ENCODE peak calls at places on chromosomes 7 and 10, in four cellular contexts. E is GM12878, C is HL-60, X is K562. V is an unnamed sample.

GRCh38 chr7:21850531-21851285 is 95.0 kb downstream of the CDCA7L start:
- DNase-seq in C (no peak), E (no peak), X (no peak), V (no peak)

GRCh38 chr7:100827330-100828226 is at the start of gene EPHB4:
- DNase-seq in X (peak; percentile 91), E (no peak), C (no peak), V (peak; percentile 23)

GRCh38 chr7:73741600-73741999 is 3.0 kb upstream of the ABHD11 start:
- DNase-seq in C (no peak), X (no peak), E (no peak), V (no peak)

GRCh38 chr10:127694580-127695193 is 42.3 kb upstream of the FOXI2 start:
- DNase-seq in E (no peak), X (peak; percentile 25), C (peak; percentile 52), V (peak; percentile 12)

GRCh38 chr10:23064288-23065114 is 30.9 kb upstream of the MSRB2 start:
- DNase-seq in E (no peak), X (no peak), C (no peak), V (no peak)

GRCh38 chr7:149355390-149356048 is 93.5 kb downstream of the ZNF783 start:
- DNase-seq in C (no peak), E (no peak), X (peak; percentile 33), V (no peak)

GRCh38 chr10:117868151-117868550 is 178.6 kb downstream of the RAB11FIP2 start:
- DNase-seq in C (no peak), X (no peak), E (no peak), V (no peak)

GRCh38 chr7:12694817-12695216 is 7.4 kb downstream of the ARL4A start:
- DNase-seq in E (no peak), X (no peak), C (no peak), V (no peak)

GRCh38 chr10:69936091-69936490 is 116.6 kb upstream of the MACROH2A2 start:
- DNase-seq in X (peak; percentile 47), E (no peak), C (peak; percentile 25), V (peak; percentile 43)

GRCh38 chr7:25849361-25850184 is 302.4 kb upstream of the NFE2L3 start:
- DNase-seq in E (no peak), C (no peak), X (no peak), V (no peak)

GRCh38 chr10:116464257-116464656 is 36.6 kb downstream of the PNLIPRP3 start:
- DNase-seq in E (no peak), C (no peak), X (no peak), V (no peak)

GRCh38 chr10:5525581-5526271 is 965 bp downstream of the CALML3 start:
- DNase-seq in C (no peak), E (no peak), X (no peak), V (no peak)

GRCh38 chr7:98097042-98097645 is 9.5 kb upstream of the LMTK2 start:
- DNase-seq in C (no peak), X (no peak), E (no peak), V (no peak)
- TF ChIP-seq SPI1 in C (no peak), X (no peak), E (no peak), V (no peak)

GRCh38 chr10:128727114-128727513 is 600.9 kb upstream of the MKI67 start:
- DNase-seq in X (no peak), E (no peak), C (no peak), V (no peak)

GRCh38 chr10:128725531-128725930 is 599.3 kb upstream of the MKI67 start:
- DNase-seq in E (no peak), C (no peak), X (no peak), V (no peak)

GRCh38 chr10:128721851-128722250 is 595.6 kb upstream of the MKI67 start:
- DNase-seq in C (no peak), E (no peak), X (no peak), V (no peak)

GRCh38 chr10:128722947-128723346 is 596.7 kb upstream of the MKI67 start:
- DNase-seq in E (no peak), X (no peak), C (no peak), V (no peak)

DNA sequence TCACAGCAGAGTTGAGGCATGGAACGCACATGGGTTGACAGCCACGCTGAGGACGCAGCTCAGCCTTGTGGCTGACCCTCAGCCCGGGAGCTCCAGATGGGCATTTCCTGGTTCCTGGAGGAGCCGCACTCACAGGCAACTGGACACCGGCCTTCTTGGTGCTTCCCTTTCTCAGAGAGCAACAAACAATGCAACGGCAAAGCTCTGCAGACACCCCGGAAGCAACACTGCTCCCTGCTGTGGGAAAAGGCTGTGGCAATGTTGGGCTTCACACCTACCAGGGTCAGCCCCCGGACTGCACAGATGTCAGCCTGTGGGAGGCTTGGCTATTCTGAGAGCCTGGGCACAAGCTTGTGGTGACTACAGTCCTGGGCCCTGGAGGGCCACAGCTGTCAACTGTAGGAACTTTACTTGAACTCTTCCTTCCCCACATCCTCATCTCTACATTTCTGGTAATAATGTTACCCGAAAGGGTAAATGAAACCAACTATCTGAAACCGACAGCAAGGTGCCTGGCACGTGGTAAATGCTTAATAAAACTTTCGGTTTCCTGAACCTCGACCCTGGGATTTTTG is 597.5 kb upstream of the MKI67 start:
- DNase-seq in E (no peak), X (no peak), C (no peak), V (no peak)
- TF ChIP-seq SPI1 in E (no peak), X (no peak), C (no peak), V (no peak)

GRCh38 chr7:31437466-31437865 is 76.4 kb upstream of the ITPRID1 start:
- DNase-seq in X (no peak), E (no peak), C (no peak), V (no peak)
- TF ChIP-seq SPI1 in X (no peak), E (no peak), C (no peak), V (no peak)

DNA sequence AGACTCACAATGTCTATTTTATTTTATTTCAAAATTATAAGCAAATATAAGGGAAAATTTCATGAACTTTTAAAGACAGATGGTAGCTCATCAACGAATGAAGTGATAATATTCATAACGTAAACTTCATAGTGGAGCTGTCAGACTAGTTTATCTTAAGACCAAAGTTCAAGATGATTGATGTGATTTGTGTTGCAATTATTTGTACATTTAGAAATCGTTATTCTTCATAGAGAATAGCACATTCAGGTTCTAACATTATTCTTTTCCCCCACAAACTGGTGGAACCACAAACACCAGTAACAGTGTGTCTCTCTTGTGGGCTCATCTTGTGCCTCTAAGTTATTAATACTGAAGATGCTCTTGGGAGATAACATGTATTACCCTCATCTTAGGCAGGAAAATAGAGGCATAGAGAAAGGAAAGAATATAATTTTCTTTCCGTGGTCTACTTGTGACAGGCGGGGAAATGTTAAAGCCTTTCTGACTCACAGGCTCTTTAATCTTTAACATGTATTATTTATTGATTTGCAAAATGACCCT is 37.0 kb downstream of the CCSER2 start:
- DNase-seq in E (no peak), X (no peak), C (no peak), V (no peak)
- TF ChIP-seq SPI1 in E (no peak), X (no peak), C (no peak), V (no peak)

DNA sequence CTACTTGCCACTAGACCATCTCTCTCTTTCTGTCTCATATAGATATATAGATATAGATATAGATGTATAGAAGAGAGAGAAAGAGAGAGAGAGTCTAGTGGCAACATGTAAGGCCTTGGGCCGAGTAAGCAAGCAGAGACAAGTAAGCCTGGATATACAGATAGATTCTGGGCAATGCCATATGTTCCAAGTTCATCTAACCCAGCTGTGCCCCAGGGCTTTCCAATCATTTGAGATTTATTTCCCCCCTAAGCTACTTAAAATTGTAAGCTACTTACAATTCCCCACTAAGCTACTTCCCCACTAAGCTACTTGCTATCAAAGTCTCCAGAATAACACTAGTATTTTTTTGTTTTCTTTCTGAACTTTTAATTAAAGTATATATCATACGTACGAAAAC is 1094.1 kb downstream of the DNAJB9 start:
- DNase-seq in X (no peak), E (no peak), C (no peak), V (no peak)
- TF ChIP-seq SPI1 in X (no peak), E (no peak), C (no peak), V (no peak)

GRCh38 chr10:63825766-63826165 is 304.6 kb downstream of the REEP3 start:
- DNase-seq in E (no peak), X (no peak), C (no peak), V (no peak)

GRCh38 chr10:63825111-63825510 is 303.9 kb downstream of the REEP3 start:
- DNase-seq in C (no peak), E (no peak), X (no peak), V (no peak)

GRCh38 chr10:63822496-63822895 is 301.3 kb downstream of the REEP3 start:
- DNase-seq in E (no peak), C (no peak), X (no peak), V (no peak)

DNA sequence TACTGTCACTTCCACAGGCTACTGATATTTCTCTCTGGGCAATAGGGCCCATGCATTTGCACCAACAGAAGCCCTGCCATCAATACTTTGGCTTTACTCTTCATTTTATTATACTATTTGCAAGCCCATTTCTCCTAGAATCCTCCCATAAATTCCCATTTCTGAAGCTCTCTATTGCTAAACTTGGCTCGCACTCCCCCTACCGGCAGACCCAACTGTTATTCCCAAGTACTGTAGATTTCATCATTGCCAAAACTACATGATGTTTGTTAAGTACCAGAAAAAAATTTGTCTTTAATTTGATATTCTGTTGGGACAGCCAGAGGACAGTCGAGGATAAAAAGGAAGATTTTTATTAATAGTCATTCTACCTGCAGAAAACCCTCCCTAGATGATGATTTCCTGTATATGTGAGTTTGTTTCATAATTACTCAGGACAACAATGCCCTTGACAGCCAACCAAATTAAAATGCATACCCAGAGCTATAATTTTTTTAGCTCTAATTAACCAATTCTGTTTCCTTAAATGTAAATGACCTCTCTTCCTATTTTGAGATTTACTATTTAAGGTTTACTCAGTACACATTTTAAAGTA is 298.6 kb downstream of the REEP3 start:
- DNase-seq in E (no peak), C (peak; percentile 7), X (peak; percentile 38), V (no peak)
- TF ChIP-seq SPI1 in E (no peak), C (no peak), X (no peak), V (no peak)

DNA sequence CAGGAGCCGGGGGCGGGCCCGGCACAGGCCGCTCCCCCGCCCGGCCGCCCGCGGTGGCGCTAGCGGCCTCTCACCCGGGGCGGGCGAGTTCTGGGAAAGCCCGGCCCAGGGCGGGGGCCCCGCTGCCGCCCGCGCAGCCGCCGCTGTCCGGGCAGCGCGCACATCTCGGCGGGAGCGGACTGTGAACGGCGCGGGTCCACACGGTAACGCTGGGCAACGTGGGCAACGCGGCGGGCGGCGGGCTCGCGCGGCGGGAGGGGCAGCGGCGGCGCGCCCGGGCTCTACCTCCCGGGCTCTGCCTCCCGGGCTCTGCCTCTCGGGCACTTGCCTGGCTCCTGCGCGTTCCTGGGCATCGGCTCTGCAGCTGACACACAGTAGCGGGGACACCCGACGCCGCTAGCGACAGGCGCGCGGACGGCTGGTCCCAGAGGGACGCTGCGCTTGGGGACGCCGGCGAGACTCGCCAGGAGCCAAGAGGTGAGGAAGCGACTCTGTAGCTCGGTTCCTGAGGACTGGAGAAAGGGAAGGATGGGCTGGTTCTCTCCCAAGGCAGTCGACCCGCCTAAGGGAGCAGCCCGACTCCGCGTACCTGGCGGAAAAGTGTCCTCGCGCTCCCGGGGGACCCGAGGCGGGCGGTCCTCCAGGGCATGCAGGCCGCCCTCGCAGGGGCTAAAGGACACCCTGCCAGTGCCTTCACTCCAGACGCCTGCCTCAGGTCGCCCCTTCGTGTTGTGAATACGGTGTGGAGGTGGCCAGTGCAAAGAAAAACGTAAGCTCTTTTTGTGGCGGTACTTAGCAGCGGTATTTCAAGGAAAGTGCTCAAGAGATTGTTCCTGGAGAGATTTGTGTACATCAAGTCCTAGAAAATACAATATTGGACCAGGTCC is at the start of gene PLCE1:
- DNase-seq in C (no peak), E (no peak), X (peak; percentile 57), V (peak; percentile 39)
- TF ChIP-seq SPI1 in C (no peak), E (no peak), X (no peak), V (no peak)

DNA sequence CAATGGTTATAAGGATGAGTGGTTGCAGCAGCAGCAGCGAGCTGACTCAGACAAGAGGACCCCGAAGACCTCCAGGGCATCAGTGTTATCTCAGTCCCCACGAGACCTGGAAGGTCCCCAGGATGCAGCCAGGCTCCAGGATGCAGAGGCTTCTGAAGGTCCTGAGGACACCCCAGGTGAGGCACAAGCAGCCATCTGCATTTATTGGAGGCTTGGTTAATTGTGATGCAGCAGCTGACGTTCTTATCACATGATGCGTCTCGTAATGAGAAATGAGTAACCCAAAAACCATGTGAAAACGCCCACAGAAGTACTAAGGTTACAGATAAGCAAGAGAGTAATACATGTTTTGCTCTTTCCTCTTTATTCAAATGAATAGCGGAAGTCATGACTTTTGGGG is 17.4 kb downstream of the C7orf57 start:
- DNase-seq in E (no peak), C (no peak), X (no peak), V (no peak)
- TF ChIP-seq SPI1 in E (peak; percentile 40), C (no peak), X (no peak), V (no peak)

V was measured in GM12891.